ENCODE peak calls at places on chromosomes 3 and 15, in six cellular contexts. F, M, X, T, J and B are unnamed samples.

GRCh38 chr3:88641033-88641604 is 466.3 kb upstream of the EPHA3 start:
- DNase-seq in F (no peak), M (peak; percentile 42), X (peak; percentile 2), T (no peak), J (no peak), B (no peak)

GRCh38 chr15:62672268-62672667 is 370.3 kb upstream of the TPM1 start:
- DNase-seq in F (no peak), M (no peak), X (peak; percentile 5), T (no peak), J (no peak), B (peak; percentile 61)

GRCh38 chr3:117356296-117356695 is 646.7 kb downstream of the TUSC7 start:
- DNase-seq in F (no peak), M (no peak), X (no peak), T (no peak), J (no peak), B (no peak)

GRCh38 chr3:195896361-195897080 is 11.8 kb downstream of the TNK2 start:
- DNase-seq in F (peak; percentile 19), M (peak; percentile 75), X (peak; percentile 79), T (no peak), J (no peak), B (peak; percentile 81)

GRCh38 chr3:102163818-102164154 is 271.0 kb upstream of the ZPLD1 start:
- DNase-seq in F (no peak), M (no peak), X (no peak), T (no peak), J (no peak), B (no peak)

GRCh38 chr15:65638681-65639089 is 16.9 kb downstream of the SLC24A1 start:
- DNase-seq in F (peak; percentile 83), M (peak; percentile 89), X (peak; percentile 87), T (peak; percentile 77), J (peak; percentile 55), B (peak; percentile 83)

GRCh38 chr3:145170101-145170500 is 990.9 kb downstream of the PLOD2 start:
- DNase-seq in F (no peak), M (peak; percentile 9), X (no peak), T (no peak), J (no peak), B (no peak)

GRCh38 chr3:6921041-6921440 is 60.1 kb downstream of the GRM7 start:
- DNase-seq in F (no peak), M (peak; percentile 1), X (no peak), T (no peak), J (no peak), B (no peak)

GRCh38 chr15:55253580-55253979 is 36.0 kb downstream of the RAB27A start:
- DNase-seq in F (no peak), M (peak; percentile 88), X (peak; percentile 88), T (peak; percentile 55), J (peak; percentile 53), B (peak; percentile 85)

GRCh38 chr3:116020495-116020894 is 397.2 kb downstream of the GAP43 start:
- DNase-seq in F (no peak), M (no peak), X (no peak), T (peak; percentile 11), J (no peak), B (peak; percentile 54)

DNA sequence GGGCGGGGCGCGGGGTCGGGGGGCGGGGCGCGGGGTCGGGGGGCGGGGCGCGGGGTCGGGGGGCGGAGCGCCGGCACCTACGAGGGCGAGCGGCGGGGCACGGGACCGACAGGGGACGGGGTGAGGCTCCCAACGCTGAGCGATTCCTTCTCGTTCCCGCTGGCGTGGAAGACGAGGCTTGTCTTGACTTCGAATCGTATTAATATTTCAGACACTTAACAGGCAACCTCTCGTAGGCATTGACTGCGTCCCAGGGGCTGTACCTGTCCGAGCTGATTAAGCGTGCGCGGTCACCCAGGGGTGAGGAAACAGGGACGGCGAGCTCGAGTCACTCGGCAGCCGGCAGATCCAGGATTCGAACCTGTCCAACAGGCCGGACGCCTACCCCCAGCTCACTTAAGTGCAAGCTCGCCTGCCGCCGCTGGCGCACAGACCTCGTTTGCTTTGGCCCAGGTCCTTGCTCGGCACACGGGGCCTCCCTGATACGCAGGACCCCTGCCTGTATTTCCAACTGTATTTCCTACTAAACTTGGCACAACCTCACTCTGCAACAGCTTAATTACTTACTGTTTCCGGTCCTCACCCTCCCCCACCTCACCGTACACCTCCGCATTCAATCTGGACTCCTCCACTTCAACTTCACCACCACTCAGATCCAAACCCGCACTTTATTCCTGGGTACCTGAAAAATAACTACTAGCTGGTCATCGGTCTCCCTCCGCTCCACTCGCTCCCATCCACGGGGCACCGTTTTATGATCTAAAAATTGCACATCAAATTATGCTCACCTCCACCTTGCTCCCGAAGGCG is 680 bp upstream of the ZXDC start:
- DNase-seq in F (no peak), M (peak; percentile 54), X (peak; percentile 44), T (peak; percentile 67), J (no peak), B (no peak)
- H3K4me3 ChIP-seq in F (peak overlapping the region; percentile 70), M (peak overlapping the region; percentile 62), X (peak overlapping the region; percentile 66), T (peak overlapping the region; percentile 68), J (peak overlapping the region; percentile 87), B (peak overlapping the region; percentile 63)

GRCh38 chr3:12472000-12472399 is 12.3 kb upstream of the TSEN2 start:
- DNase-seq in F (no peak), M (no peak), X (no peak), T (no peak), J (no peak), B (no peak)
- TF ChIP-seq CTCF in F (no peak), M (no peak), X (no peak), T (no peak), J (no peak), B (no peak)

GRCh38 chr3:112128843-112129727 is 4.0 kb downstream of the GCSAM start:
- DNase-seq in F (peak; percentile 96), M (peak; percentile 50), X (peak; percentile 6), T (no peak), J (peak; percentile 16), B (peak; percentile 20)
- H3K4me3 ChIP-seq in F (peak overlapping the region; percentile 86), M (no peak overlapping the region), X (no peak overlapping the region), T (no peak overlapping the region), J (no peak overlapping the region), B (no peak overlapping the region)

GRCh38 chr15:42133892-42134502 is 22.4 kb downstream of the PLA2G4F start:
- DNase-seq in F (peak; percentile 66), M (peak; percentile 63), X (peak; percentile 40), T (peak; percentile 76), J (no peak), B (peak; percentile 21)
- TF ChIP-seq CTCF in F (peak; percentile 91), M (peak; percentile 87), X (peak; percentile 81), T (peak; percentile 90), J (peak; percentile 63), B (peak; percentile 69)

GRCh38 chr3:69005071-69005816 is 8.2 kb downstream of the EOGT start:
- DNase-seq in F (no peak), M (peak; percentile 42), X (peak; percentile 33), T (no peak), J (no peak), B (no peak)
- H3K4me3 ChIP-seq in F (no peak overlapping the region), M (no peak overlapping the region), X (no peak overlapping the region), T (no peak overlapping the region), J (no peak overlapping the region), B (no peak overlapping the region)

DNA sequence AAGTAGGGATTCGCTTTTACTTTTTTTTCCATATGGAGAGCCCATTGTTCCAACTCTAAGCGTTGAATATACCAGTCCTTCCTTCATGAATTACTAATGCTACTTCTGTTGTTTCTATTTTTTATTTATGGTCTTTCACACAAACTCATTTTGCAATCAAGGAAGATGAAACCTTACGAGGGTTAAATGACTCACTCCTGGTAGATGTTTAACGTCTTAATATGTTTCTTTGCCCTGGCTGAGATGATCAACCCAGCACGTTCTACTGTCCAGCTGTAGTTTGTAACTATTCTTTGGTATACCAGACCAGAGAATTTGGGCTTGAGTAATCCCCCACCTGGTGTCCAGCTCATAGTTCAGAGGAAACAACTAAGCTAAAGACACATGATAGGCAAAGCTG is 23.1 kb downstream of the CDCP1 start:
- DNase-seq in F (no peak), M (peak; percentile 92), X (peak; percentile 98), T (peak; percentile 73), J (peak; percentile 94), B (peak; percentile 98)
- TF ChIP-seq CTCF in F (no peak), M (no peak), X (no peak), T (no peak), J (no peak), B (no peak)

GRCh38 chr3:179098388-179099077 is 26.9 kb upstream of the ZMAT3 start:
- DNase-seq in F (no peak), M (peak; percentile 74), X (peak; percentile 78), T (no peak), J (peak; percentile 33), B (peak; percentile 92)
- H3K4me3 ChIP-seq in F (no peak overlapping the region), M (peak overlapping the region; percentile 30), X (no peak overlapping the region), T (no peak overlapping the region), J (peak overlapping the region; percentile 38), B (peak overlapping the region; percentile 42)

GRCh38 chr15:42736793-42737528 is at the start of gene CDAN1:
- DNase-seq in F (peak; percentile 88), M (peak; percentile 82), X (peak; percentile 82), T (peak; percentile 89), J (peak; percentile 44), B (peak; percentile 77)
- TF ChIP-seq CTCF in F (no peak), M (no peak), X (no peak), T (no peak), J (no peak), B (no peak)

GRCh38 chr3:4493931-4494806 is 1.0 kb downstream of the ITPR1 start:
- DNase-seq in F (peak; percentile 43), M (peak; percentile 23), X (peak; percentile 42), T (peak; percentile 55), J (no peak), B (peak; percentile 21)

GRCh38 chr3:4493008-4493930 is at the start of gene ITPR1:
- DNase-seq in F (peak; percentile 99), M (peak; percentile 99), X (peak; percentile 100), T (peak; percentile 99), J (peak; percentile 99), B (peak; percentile 99)

GRCh38 chr3:4492240-4493007 is 724 bp upstream of the ITPR1 start:
- DNase-seq in F (peak; percentile 52), M (peak; percentile 74), X (peak; percentile 75), T (peak; percentile 82), J (no peak), B (peak; percentile 81)

GRCh38 chr3:4494807-4495200 is 1.7 kb downstream of the ITPR1 start:
- DNase-seq in F (peak; percentile 65), M (no peak), X (no peak), T (peak; percentile 26), J (no peak), B (no peak)

DNA sequence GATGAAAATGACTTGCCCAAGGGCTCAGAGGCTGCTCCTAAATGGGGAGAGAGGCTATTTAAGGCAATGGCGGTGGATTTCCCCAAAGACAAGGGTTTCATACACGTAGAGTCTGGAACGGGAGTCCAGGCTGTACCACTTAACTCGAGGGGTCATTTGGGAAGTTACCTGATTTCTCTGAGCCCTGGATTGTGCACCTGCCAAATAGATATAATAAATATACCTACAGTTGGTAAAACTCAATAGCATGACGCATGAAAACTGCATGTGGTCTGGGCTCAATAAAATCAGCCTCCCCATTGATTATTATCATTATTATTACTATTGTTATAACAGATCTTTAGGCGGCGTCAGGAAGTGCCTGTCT is 1.3 kb upstream of the ITPR1 start:
- DNase-seq in F (no peak), M (no peak), X (no peak), T (no peak), J (no peak), B (no peak)
- H3K4me3 ChIP-seq in F (peak overlapping the region; percentile 91), M (peak overlapping the region; percentile 74), X (peak overlapping the region; percentile 89), T (peak overlapping the region; percentile 73), J (peak overlapping the region; percentile 83), B (peak overlapping the region; percentile 85)